ENCODE peak calls at places on chromosome 7, in seven cellular contexts. One of them, this sample, is unnamed.

GRCh38 chr7:98807306-98807880 is 62.4 kb downstream of the TMEM130 start:
- DNase-seq in CD8-positive, alpha-beta memory T cell: no peak
- DNase-seq in fibroblast of the aortic adventitia: peak
- DNase-seq in heart left ventricle: no peak
- DNase-seq in epithelial cell of proximal tubule: no peak
- DNase-seq in upper lobe of right lung: no peak
- DNase-seq in RWPE2: no peak
- DNase-seq in this sample: no peak

GRCh38 chr7:42720871-42721835 is 190.7 kb downstream of the C7orf25 start:
- DNase-seq in CD8-positive, alpha-beta memory T cell: no peak
- DNase-seq in fibroblast of the aortic adventitia: peak
- DNase-seq in heart left ventricle: no peak
- DNase-seq in epithelial cell of proximal tubule: no peak
- DNase-seq in upper lobe of right lung: no peak
- DNase-seq in RWPE2: no peak
- DNase-seq in this sample: peak

GRCh38 chr7:99267530-99268360 is 4.9 kb upstream of the MYH16 start:
- DNase-seq in CD8-positive, alpha-beta memory T cell: no peak
- DNase-seq in fibroblast of the aortic adventitia: peak
- DNase-seq in heart left ventricle: no peak
- DNase-seq in epithelial cell of proximal tubule: peak
- DNase-seq in upper lobe of right lung: no peak
- DNase-seq in RWPE2: peak
- DNase-seq in this sample: no peak

GRCh38 chr7:36670585-36671431 is 53.5 kb downstream of the AOAH start:
- DNase-seq in CD8-positive, alpha-beta memory T cell: peak
- DNase-seq in fibroblast of the aortic adventitia: peak
- DNase-seq in heart left ventricle: peak
- DNase-seq in epithelial cell of proximal tubule: no peak
- DNase-seq in upper lobe of right lung: no peak
- DNase-seq in RWPE2: no peak
- DNase-seq in this sample: peak

GRCh38 chr7:29588212-29588611 is 24.6 kb downstream of the PRR15 start:
- DNase-seq in CD8-positive, alpha-beta memory T cell: no peak
- DNase-seq in fibroblast of the aortic adventitia: no peak
- DNase-seq in heart left ventricle: no peak
- DNase-seq in epithelial cell of proximal tubule: no peak
- DNase-seq in upper lobe of right lung: no peak
- DNase-seq in RWPE2: no peak
- DNase-seq in this sample: no peak

GRCh38 chr7:142790565-142790964 is 19.8 kb downstream of the PRSS2 start:
- DNase-seq in CD8-positive, alpha-beta memory T cell: no peak
- DNase-seq in fibroblast of the aortic adventitia: no peak
- DNase-seq in heart left ventricle: no peak
- DNase-seq in epithelial cell of proximal tubule: no peak
- DNase-seq in upper lobe of right lung: no peak
- DNase-seq in RWPE2: no peak
- DNase-seq in this sample: no peak

GRCh38 chr7:106968160-106968559 is 76.3 kb upstream of the PRKAR2B start:
- DNase-seq in CD8-positive, alpha-beta memory T cell: no peak
- DNase-seq in fibroblast of the aortic adventitia: no peak
- DNase-seq in heart left ventricle: no peak
- DNase-seq in epithelial cell of proximal tubule: no peak
- DNase-seq in upper lobe of right lung: no peak
- DNase-seq in RWPE2: no peak
- DNase-seq in this sample: no peak

GRCh38 chr7:41886906-41887311 is 184.0 kb upstream of the INHBA start:
- DNase-seq in CD8-positive, alpha-beta memory T cell: no peak
- DNase-seq in fibroblast of the aortic adventitia: peak
- DNase-seq in heart left ventricle: peak
- DNase-seq in epithelial cell of proximal tubule: no peak
- DNase-seq in upper lobe of right lung: no peak
- DNase-seq in RWPE2: no peak
- DNase-seq in this sample: no peak

GRCh38 chr7:150471886-150472285 is 21.5 kb downstream of the GIMAP8 start:
- DNase-seq in CD8-positive, alpha-beta memory T cell: no peak
- DNase-seq in fibroblast of the aortic adventitia: no peak
- DNase-seq in heart left ventricle: no peak
- DNase-seq in epithelial cell of proximal tubule: no peak
- DNase-seq in upper lobe of right lung: no peak
- DNase-seq in RWPE2: no peak
- DNase-seq in this sample: no peak

GRCh38 chr7:7641129-7641663 is 644 bp downstream of the UMAD1 start:
- DNase-seq in CD8-positive, alpha-beta memory T cell: peak
- DNase-seq in fibroblast of the aortic adventitia: peak
- DNase-seq in heart left ventricle: peak
- DNase-seq in epithelial cell of proximal tubule: no peak
- DNase-seq in upper lobe of right lung: no peak
- DNase-seq in RWPE2: no peak
- DNase-seq in this sample: no peak

GRCh38 chr7:29977926-29978652 is 11.5 kb downstream of the SCRN1 start:
- DNase-seq in CD8-positive, alpha-beta memory T cell: no peak
- DNase-seq in fibroblast of the aortic adventitia: no peak
- DNase-seq in heart left ventricle: no peak
- DNase-seq in epithelial cell of proximal tubule: no peak
- DNase-seq in upper lobe of right lung: no peak
- DNase-seq in RWPE2: no peak
- DNase-seq in this sample: peak

GRCh38 chr7:148264933-148265557 is 325.5 kb upstream of the C7orf33 start:
- DNase-seq in CD8-positive, alpha-beta memory T cell: no peak
- DNase-seq in fibroblast of the aortic adventitia: peak
- DNase-seq in heart left ventricle: no peak
- DNase-seq in epithelial cell of proximal tubule: peak
- DNase-seq in upper lobe of right lung: no peak
- DNase-seq in RWPE2: no peak
- DNase-seq in this sample: peak

GRCh38 chr7:48511021-48511579 is 339.8 kb downstream of the ABCA13 start:
- DNase-seq in CD8-positive, alpha-beta memory T cell: no peak
- DNase-seq in fibroblast of the aortic adventitia: no peak
- DNase-seq in heart left ventricle: no peak
- DNase-seq in epithelial cell of proximal tubule: no peak
- DNase-seq in upper lobe of right lung: no peak
- DNase-seq in RWPE2: no peak
- DNase-seq in this sample: peak

GRCh38 chr7:7996568-7996967 is 28.0 kb downstream of the GLCCI1 start:
- DNase-seq in CD8-positive, alpha-beta memory T cell: no peak
- DNase-seq in fibroblast of the aortic adventitia: no peak
- DNase-seq in heart left ventricle: no peak
- DNase-seq in epithelial cell of proximal tubule: no peak
- DNase-seq in upper lobe of right lung: no peak
- DNase-seq in RWPE2: no peak
- DNase-seq in this sample: no peak

GRCh38 chr7:114973147-114973546 is 51.3 kb downstream of the MDFIC start:
- DNase-seq in CD8-positive, alpha-beta memory T cell: no peak
- DNase-seq in fibroblast of the aortic adventitia: peak
- DNase-seq in heart left ventricle: no peak
- DNase-seq in epithelial cell of proximal tubule: peak
- DNase-seq in upper lobe of right lung: no peak
- DNase-seq in RWPE2: no peak
- DNase-seq in this sample: no peak

GRCh38 chr7:44757311-44757710 is 8.7 kb downstream of the ZMIZ2 start:
- DNase-seq in CD8-positive, alpha-beta memory T cell: no peak
- DNase-seq in fibroblast of the aortic adventitia: no peak
- DNase-seq in heart left ventricle: peak
- DNase-seq in epithelial cell of proximal tubule: no peak
- DNase-seq in upper lobe of right lung: no peak
- DNase-seq in RWPE2: no peak
- DNase-seq in this sample: no peak

GRCh38 chr7:68776326-68776725 is 821.9 kb upstream of the AUTS2 start:
- DNase-seq in CD8-positive, alpha-beta memory T cell: no peak
- DNase-seq in fibroblast of the aortic adventitia: no peak
- DNase-seq in heart left ventricle: no peak
- DNase-seq in epithelial cell of proximal tubule: no peak
- DNase-seq in upper lobe of right lung: no peak
- DNase-seq in RWPE2: no peak
- DNase-seq in this sample: no peak

GRCh38 chr7:47039899-47040298 is 542.0 kb downstream of the TNS3 start:
- DNase-seq in CD8-positive, alpha-beta memory T cell: no peak
- DNase-seq in fibroblast of the aortic adventitia: peak
- DNase-seq in heart left ventricle: peak
- DNase-seq in epithelial cell of proximal tubule: no peak
- DNase-seq in upper lobe of right lung: no peak
- DNase-seq in RWPE2: no peak
- DNase-seq in this sample: no peak

GRCh38 chr7:116524609-116525297 is at the start of gene CAV1:
- DNase-seq in CD8-positive, alpha-beta memory T cell: no peak
- DNase-seq in fibroblast of the aortic adventitia: peak
- DNase-seq in heart left ventricle: peak
- DNase-seq in epithelial cell of proximal tubule: no peak
- DNase-seq in upper lobe of right lung: peak
- DNase-seq in RWPE2: peak
- DNase-seq in this sample: no peak

GRCh38 chr7:92397542-92397941 is 49.7 kb upstream of the GATAD1 start:
- DNase-seq in CD8-positive, alpha-beta memory T cell: no peak
- DNase-seq in fibroblast of the aortic adventitia: no peak
- DNase-seq in heart left ventricle: no peak
- DNase-seq in epithelial cell of proximal tubule: no peak
- DNase-seq in upper lobe of right lung: no peak
- DNase-seq in RWPE2: no peak
- DNase-seq in this sample: no peak

GRCh38 chr7:101690061-101690460 is 61.0 kb upstream of the MYL10 start:
- DNase-seq in CD8-positive, alpha-beta memory T cell: no peak
- DNase-seq in fibroblast of the aortic adventitia: no peak
- DNase-seq in heart left ventricle: peak
- DNase-seq in epithelial cell of proximal tubule: no peak
- DNase-seq in upper lobe of right lung: no peak
- DNase-seq in RWPE2: no peak
- DNase-seq in this sample: no peak

GRCh38 chr7:107953265-107953923 is 49.6 kb downstream of the LAMB1 start:
- DNase-seq in CD8-positive, alpha-beta memory T cell: no peak
- DNase-seq in fibroblast of the aortic adventitia: no peak
- DNase-seq in heart left ventricle: no peak
- DNase-seq in epithelial cell of proximal tubule: no peak
- DNase-seq in upper lobe of right lung: no peak
- DNase-seq in RWPE2: no peak
- DNase-seq in this sample: no peak

GRCh38 chr7:157007470-157008066 is 2.9 kb downstream of the MNX1 start:
- DNase-seq in CD8-positive, alpha-beta memory T cell: no peak
- DNase-seq in fibroblast of the aortic adventitia: no peak
- DNase-seq in heart left ventricle: no peak
- DNase-seq in epithelial cell of proximal tubule: no peak
- DNase-seq in upper lobe of right lung: peak
- DNase-seq in RWPE2: no peak
- DNase-seq in this sample: no peak

GRCh38 chr7:157008206-157009169 is 2.0 kb downstream of the MNX1 start:
- DNase-seq in CD8-positive, alpha-beta memory T cell: no peak
- DNase-seq in fibroblast of the aortic adventitia: no peak
- DNase-seq in heart left ventricle: no peak
- DNase-seq in epithelial cell of proximal tubule: no peak
- DNase-seq in upper lobe of right lung: peak
- DNase-seq in RWPE2: no peak
- DNase-seq in this sample: no peak

GRCh38 chr7:157009778-157010587 is 480 bp downstream of the MNX1 start:
- DNase-seq in CD8-positive, alpha-beta memory T cell: no peak
- DNase-seq in fibroblast of the aortic adventitia: no peak
- DNase-seq in heart left ventricle: no peak
- DNase-seq in epithelial cell of proximal tubule: no peak
- DNase-seq in upper lobe of right lung: no peak
- DNase-seq in RWPE2: no peak
- DNase-seq in this sample: no peak

GRCh38 chr7:157010588-157011332 is at the start of gene MNX1:
- DNase-seq in CD8-positive, alpha-beta memory T cell: no peak
- DNase-seq in fibroblast of the aortic adventitia: no peak
- DNase-seq in heart left ventricle: peak
- DNase-seq in epithelial cell of proximal tubule: no peak
- DNase-seq in upper lobe of right lung: peak
- DNase-seq in RWPE2: no peak
- DNase-seq in this sample: peak

GRCh38 chr7:157009170-157009777 is 1.2 kb downstream of the MNX1 start:
- DNase-seq in CD8-positive, alpha-beta memory T cell: no peak
- DNase-seq in fibroblast of the aortic adventitia: no peak
- DNase-seq in heart left ventricle: no peak
- DNase-seq in epithelial cell of proximal tubule: no peak
- DNase-seq in upper lobe of right lung: peak
- DNase-seq in RWPE2: no peak
- DNase-seq in this sample: no peak
- H3K4me3 ChIP-seq in CD8-positive, alpha-beta memory T cell: no peak
- H3K4me3 ChIP-seq in fibroblast of the aortic adventitia: no peak
- H3K4me3 ChIP-seq in heart left ventricle: no peak
- H3K4me3 ChIP-seq in epithelial cell of proximal tubule: peak
- H3K4me3 ChIP-seq in upper lobe of right lung: peak
- H3K4me3 ChIP-seq in RWPE2: peak
- H3K4me3 ChIP-seq in this sample: peak

DNA sequence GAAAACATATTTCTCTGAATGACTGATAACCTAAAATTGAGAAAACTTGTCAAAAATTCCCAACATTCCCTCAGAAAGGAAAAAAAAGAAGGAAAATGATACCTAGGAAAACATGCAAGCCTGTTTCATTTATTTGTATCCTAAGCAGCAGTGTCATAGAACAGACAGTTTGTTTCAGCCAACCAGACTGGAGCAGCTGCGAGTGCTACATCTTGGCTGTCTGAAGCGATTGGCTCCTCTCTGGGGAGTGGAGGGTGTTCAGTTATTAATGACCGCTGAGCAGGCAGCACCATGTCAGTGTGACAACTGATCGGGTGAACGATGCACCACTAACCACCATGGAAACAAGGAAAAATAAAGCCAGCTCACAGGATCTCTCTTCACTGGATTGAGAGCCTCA is at the start of gene LRRN3:
- DNase-seq in CD8-positive, alpha-beta memory T cell: no peak
- DNase-seq in fibroblast of the aortic adventitia: peak
- DNase-seq in heart left ventricle: peak
- DNase-seq in epithelial cell of proximal tubule: peak
- DNase-seq in upper lobe of right lung: no peak
- DNase-seq in RWPE2: no peak
- DNase-seq in this sample: no peak
- H3K4me3 ChIP-seq in CD8-positive, alpha-beta memory T cell: peak
- H3K4me3 ChIP-seq in fibroblast of the aortic adventitia: peak
- H3K4me3 ChIP-seq in heart left ventricle: peak
- H3K4me3 ChIP-seq in epithelial cell of proximal tubule: peak
- H3K4me3 ChIP-seq in upper lobe of right lung: peak
- H3K4me3 ChIP-seq in RWPE2: no peak
- H3K4me3 ChIP-seq in this sample: no peak

DNA sequence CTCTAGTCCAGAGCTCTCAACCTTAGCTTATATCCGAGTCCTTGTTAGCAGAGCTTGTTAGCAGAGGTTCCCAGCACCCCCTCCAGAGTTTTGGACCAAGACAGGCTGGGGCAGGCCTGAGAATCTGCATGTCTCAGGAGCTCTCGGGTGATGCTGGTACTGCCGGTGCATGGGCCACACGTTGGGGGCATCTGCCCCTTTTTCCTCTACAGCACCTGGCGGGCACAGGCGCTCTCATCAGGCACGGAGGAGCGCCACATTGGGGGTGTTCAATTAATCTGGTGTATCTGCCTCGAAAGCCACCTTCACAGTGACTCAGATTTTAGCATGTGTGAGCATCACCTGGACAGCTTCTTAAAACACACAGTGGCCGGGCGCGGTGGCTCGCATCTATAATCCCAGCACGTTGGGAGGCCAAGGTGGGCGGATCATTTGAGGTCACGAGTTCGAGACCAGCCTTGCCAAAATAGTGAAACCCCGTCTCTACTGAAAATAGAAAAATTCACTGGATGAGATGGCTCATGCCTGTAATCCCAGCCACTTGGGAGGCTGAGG is 117.7 kb downstream of the ELFN1 start:
- DNase-seq in CD8-positive, alpha-beta memory T cell: no peak
- DNase-seq in fibroblast of the aortic adventitia: no peak
- DNase-seq in heart left ventricle: no peak
- DNase-seq in epithelial cell of proximal tubule: no peak
- DNase-seq in upper lobe of right lung: peak
- DNase-seq in RWPE2: no peak
- DNase-seq in this sample: no peak
- H3K4me3 ChIP-seq in CD8-positive, alpha-beta memory T cell: no peak
- H3K4me3 ChIP-seq in fibroblast of the aortic adventitia: no peak
- H3K4me3 ChIP-seq in heart left ventricle: no peak
- H3K4me3 ChIP-seq in epithelial cell of proximal tubule: no peak
- H3K4me3 ChIP-seq in upper lobe of right lung: no peak
- H3K4me3 ChIP-seq in RWPE2: no peak
- H3K4me3 ChIP-seq in this sample: no peak

GRCh38 chr7:122310119-122311021 is 5.8 kb upstream of the FEZF1 start:
- DNase-seq in CD8-positive, alpha-beta memory T cell: no peak
- DNase-seq in fibroblast of the aortic adventitia: peak
- DNase-seq in heart left ventricle: no peak
- DNase-seq in epithelial cell of proximal tubule: no peak
- DNase-seq in upper lobe of right lung: no peak
- DNase-seq in RWPE2: no peak
- DNase-seq in this sample: no peak
- H3K4me3 ChIP-seq in CD8-positive, alpha-beta memory T cell: no peak
- H3K4me3 ChIP-seq in fibroblast of the aortic adventitia: peak
- H3K4me3 ChIP-seq in heart left ventricle: peak
- H3K4me3 ChIP-seq in epithelial cell of proximal tubule: peak
- H3K4me3 ChIP-seq in upper lobe of right lung: peak
- H3K4me3 ChIP-seq in RWPE2: peak
- H3K4me3 ChIP-seq in this sample: no peak

This sample was measured in Jurkat, Clone E6-1.